ENCODE peak calls at places on chromosomes 1 and 21, in nine cellular contexts. C is right atrium auricular region, D is heart left ventricle, K is gastrocnemius medialis, Z is pancreas, N is psoas muscle, A is transverse colon, J is cardiac muscle cell, F is astrocyte. I is an unnamed sample. For H3K4me1 and H3K27me3, the result is how much of the 10 kb centered on the place peaks cover.

GRCh38 chr1:24384251-24385090 is 29.1 kb downstream of the STPG1 start:
- DNase-seq in J (peak), K (no peak), F (peak), C (peak), N (no peak), D (no peak), Z (no peak), A (peak), I (no peak)

GRCh38 chr21:36188081-36188681 is 31.6 kb downstream of the DOP1B start:
- DNase-seq in K (peak), D (peak), C (no peak), F (no peak), A (peak), J (no peak), N (no peak), Z (peak), I (no peak)

GRCh38 chr1:14881775-14882672 is 271.5 kb upstream of the TMEM51 start:
- DNase-seq in J (no peak), Z (no peak), K (no peak), C (no peak), A (no peak), N (no peak), D (no peak), F (peak), I (no peak)

GRCh38 chr21:36762636-36763035 is 63.7 kb downstream of the SIM2 start:
- DNase-seq in Z (no peak), D (no peak), C (no peak), K (no peak), J (no peak), F (no peak), N (no peak), A (no peak), I (no peak)

GRCh38 chr1:205739348-205740160 is 10.4 kb downstream of the NUCKS1 start:
- DNase-seq in F (peak), A (no peak), D (no peak), N (no peak), K (no peak), J (no peak), C (no peak), Z (no peak), I (no peak)

GRCh38 chr1:204348722-204349121 is 11.0 kb downstream of the PLEKHA6 start:
- DNase-seq in N (peak), K (no peak), C (peak), D (peak), A (peak), F (peak), J (peak), Z (no peak), I (no peak)

GRCh38 chr1:69657976-69658375 is 90.3 kb downstream of the LRRC7 start:
- DNase-seq in F (no peak), K (no peak), D (no peak), Z (no peak), J (no peak), N (no peak), A (no peak), C (no peak), I (no peak)

GRCh38 chr1:89125571-89126233 is at the start of gene GBP2:
- DNase-seq in J (no peak), C (no peak), F (peak), A (no peak), Z (no peak), K (no peak), N (no peak), D (no peak), I (no peak)

GRCh38 chr1:67831850-67832513 is 1.3 kb downstream of the GNG12 start:
- DNase-seq in Z (peak), K (peak), D (peak), N (peak), J (peak), A (peak), C (peak), F (peak), I (no peak)

GRCh38 chr21:46154155-46154954 is 1.0 kb downstream of the FTCD start:
- DNase-seq in K (no peak), J (no peak), N (peak), F (no peak), C (no peak), A (peak), D (no peak), Z (peak), I (no peak)

GRCh38 chr1:113870778-113871177 is 734 bp downstream of the PTPN22 start:
- DNase-seq in Z (no peak), N (no peak), K (no peak), C (no peak), D (no peak), J (no peak), F (no peak), A (no peak), I (no peak)

GRCh38 chr1:19866758-19867157 is 15.4 kb upstream of the OTUD3 start:
- DNase-seq in C (no peak), K (no peak), Z (no peak), F (no peak), N (no peak), J (no peak), A (no peak), D (no peak), I (no peak)

GRCh38 chr1:208142632-208143390 is 101.4 kb downstream of the PLXNA2 start:
- DNase-seq in F (no peak), Z (no peak), D (no peak), A (no peak), K (no peak), J (no peak), N (no peak), C (no peak), I (no peak)

GRCh38 chr1:12202190-12202497 is 27.7 kb upstream of the VPS13D start:
- DNase-seq in N (no peak), D (no peak), C (no peak), Z (no peak), A (no peak), F (no peak), J (no peak), K (no peak), I (no peak)

GRCh38 chr1:23524716-23525401 is 6.2 kb downstream of the E2F2 start:
- DNase-seq in F (no peak), J (no peak), N (no peak), Z (no peak), D (peak), C (no peak), A (peak), K (no peak), I (no peak)

GRCh38 chr1:12075195-12076114 is 12.4 kb downstream of the TNFRSF8 start:
- DNase-seq in J (peak), F (peak), C (no peak), N (no peak), A (no peak), Z (no peak), K (no peak), D (peak), I (no peak)

GRCh38 chr1:81729239-81729638 is 71.5 kb upstream of the ADGRL2 start:
- DNase-seq in Z (no peak), N (no peak), F (no peak), J (no peak), C (no peak), D (no peak), A (no peak), K (no peak), I (no peak)

GRCh38 chr1:229848762-229849677 is 218.0 kb upstream of the GALNT2 start:
- DNase-seq in K (no peak), A (no peak), C (no peak), N (no peak), Z (peak), J (peak), D (no peak), F (no peak), I (no peak)

GRCh38 chr1:202063093-202063492 is 52.7 kb downstream of the ELF3 start:
- DNase-seq in J (no peak), N (no peak), D (no peak), A (no peak), K (no peak), C (no peak), F (no peak), Z (no peak), I (no peak)

GRCh38 chr1:113369040-113369439 is 21.3 kb upstream of the MAGI3 start:
- DNase-seq in F (no peak), J (no peak), A (no peak), K (no peak), D (no peak), Z (no peak), C (no peak), N (no peak), I (no peak)

GRCh38 chr1:100080331-100080730 is 52.4 kb downstream of the SASS6 start:
- DNase-seq in Z (no peak), J (no peak), C (no peak), K (no peak), A (no peak), N (no peak), D (no peak), F (no peak), I (no peak)

GRCh38 chr21:17730782-17731181 is 88.4 kb downstream of the C21orf91 start:
- DNase-seq in J (no peak), D (no peak), A (no peak), C (no peak), K (no peak), F (no peak), N (no peak), Z (no peak), I (no peak)

GRCh38 chr1:23215751-23216449 is 1.4 kb downstream of the HTR1D start:
- DNase-seq in Z (no peak), K (no peak), A (no peak), F (no peak), J (peak), D (no peak), N (no peak), C (no peak), I (no peak)

GRCh38 chr1:198970919-198971318 is 332.1 kb downstream of the PTPRC start:
- DNase-seq in A (no peak), C (no peak), N (no peak), F (no peak), K (no peak), J (no peak), Z (no peak), D (no peak), I (no peak)

DNA sequence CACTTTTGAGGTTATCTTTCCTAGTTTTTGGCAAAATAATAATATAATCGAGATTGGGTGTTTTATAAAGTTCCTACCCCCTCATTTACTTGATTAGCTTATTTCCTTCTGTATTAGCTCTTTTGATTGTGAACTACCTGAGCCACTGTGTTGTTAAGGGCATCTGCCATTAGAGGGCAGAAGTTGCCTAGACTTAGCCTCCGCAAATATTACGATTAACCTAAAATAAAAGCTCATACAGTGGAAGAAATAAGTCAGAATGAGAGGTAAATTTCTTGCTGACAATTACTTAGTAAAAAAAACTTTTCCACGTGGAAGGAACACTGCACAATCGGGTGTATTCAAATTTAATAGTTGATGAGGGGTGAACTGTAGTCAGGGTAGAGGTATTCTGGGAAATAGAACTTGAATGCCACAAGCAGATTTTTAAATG is 2.3 kb downstream of the H3-3A start:
- DNase-seq in A (peak), K (no peak), D (no peak), N (no peak), J (peak), C (no peak), Z (peak), F (peak), I (no peak)
- H3K4me1 ChIP-seq in A (half or more), K (under half), D (half or more), N (under half), J (under half), C (half or more), Z (under half), F (under half), I (under half)

GRCh38 chr1:63915121-63915520 is 141.3 kb downstream of the ROR1 start:
- DNase-seq in F (peak), K (no peak), J (no peak), N (no peak), D (no peak), Z (no peak), A (no peak), C (no peak), I (no peak)
- H3K27me3 ChIP-seq in F (under half), K (under half), J (under half), N (under half), D (under half), Z (under half), A (under half), C (under half), I (under half)

GRCh38 chr1:27154469-27154990 is 395 bp downstream of the SLC9A1 start:
- DNase-seq in K (no peak), D (no peak), J (no peak), N (no peak), A (no peak), C (no peak), F (no peak), Z (no peak), I (no peak)
- H3K27ac ChIP-seq in K (peak), D (peak), J (peak), N (peak), A (peak), C (peak), F (peak), Z (peak), I (peak)

DNA sequence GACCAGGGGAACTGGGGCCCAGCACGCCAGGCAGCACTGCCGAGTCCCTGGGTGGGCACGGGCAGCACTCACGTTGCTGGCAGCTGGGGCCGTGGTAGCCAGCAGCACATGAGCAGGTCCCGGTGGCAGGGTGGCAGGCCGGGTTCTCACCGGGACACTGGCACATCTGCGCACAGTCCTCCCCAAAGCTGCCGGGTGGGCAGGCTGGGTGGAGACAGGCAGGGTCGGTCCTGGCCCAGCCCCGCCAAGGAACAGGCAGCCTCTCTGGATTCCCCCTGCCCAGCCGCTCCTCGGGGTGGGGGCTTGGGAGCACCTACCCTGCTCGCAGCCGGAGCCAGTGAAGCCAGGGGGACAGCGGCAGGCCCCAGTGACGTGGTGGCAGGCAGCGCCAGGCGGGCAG is 42.5 kb downstream of the ARHGEF16 start:
- DNase-seq in F (no peak), A (no peak), C (no peak), Z (no peak), J (no peak), D (no peak), K (no peak), N (no peak), I (no peak)
- H3K4me1 ChIP-seq in F (under half), A (under half), C (under half), Z (under half), J (under half), D (under half), K (under half), N (under half), I (under half)

I was measured in thoracic aorta.